ENCODE peak calls at places on chromosomes 6 and 20, in eight cellular contexts. R is sigmoid colon, Y is tibial nerve, W is stomach, F is ovary, V is A549, S is SK-N-SH, Q is transverse colon. K is an unnamed sample.

GRCh38 chr20:9068896-9069663 is at the start of gene PLCB4:
- DNase-seq in R (peak), Y (no peak), W (peak), F (peak), V (peak), S (peak), Q (peak), K (peak)

GRCh38 chr6:133888931-133889556 is at the start of gene TCF21:
- DNase-seq in R (peak), Y (no peak), W (peak), F (peak), V (no peak), S (no peak), Q (peak), K (no peak)

GRCh38 chr6:170173416-170173990 is 117.4 kb downstream of the DLL1 start:
- DNase-seq in R (peak), Y (no peak), W (no peak), F (peak), V (no peak), S (no peak), Q (no peak), K (no peak)

GRCh38 chr6:43088654-43089056 is 12.5 kb downstream of the PTK7 start:
- DNase-seq in R (no peak), Y (no peak), W (no peak), F (no peak), V (no peak), S (no peak), Q (no peak), K (no peak)

GRCh38 chr20:21102252-21102609 is 3.9 kb downstream of the LINC00237 start:
- DNase-seq in R (no peak), Y (no peak), W (no peak), F (no peak), V (no peak), S (peak), Q (no peak), K (no peak)

GRCh38 chr6:15776458-15776980 is 113.7 kb upstream of the DTNBP1 start:
- DNase-seq in R (no peak), Y (no peak), W (no peak), F (no peak), V (no peak), S (no peak), Q (no peak), K (no peak)

GRCh38 chr20:34515484-34516037 is 661 bp upstream of the DYNLRB1 start:
- DNase-seq in R (peak), Y (peak), W (peak), F (peak), V (peak), S (peak), Q (peak), K (no peak)

GRCh38 chr6:26609463-26609862 is 12.7 kb downstream of the ABT1 start:
- DNase-seq in R (no peak), Y (no peak), W (no peak), F (no peak), V (no peak), S (no peak), Q (no peak), K (no peak)

GRCh38 chr6:29847871-29848630 is 20.4 kb downstream of the HLA-G start:
- DNase-seq in R (peak), Y (peak), W (peak), F (peak), V (peak), S (peak), Q (peak), K (peak)

GRCh38 chr6:75115501-75115900 is 90.4 kb downstream of the COL12A1 start:
- DNase-seq in R (no peak), Y (no peak), W (no peak), F (no peak), V (no peak), S (no peak), Q (no peak), K (no peak)

GRCh38 chr6:72560721-72561593 is 60.9 kb upstream of the KCNQ5 start:
- DNase-seq in R (no peak), Y (no peak), W (no peak), F (no peak), V (no peak), S (peak), Q (no peak), K (no peak)

GRCh38 chr20:54680872-54681297 is 205.5 kb downstream of the DOK5 start:
- DNase-seq in R (no peak), Y (peak), W (no peak), F (peak), V (peak), S (peak), Q (peak), K (no peak)

GRCh38 chr20:19786311-19786710 is 28.3 kb downstream of the RIN2 start:
- DNase-seq in R (peak), Y (peak), W (no peak), F (no peak), V (no peak), S (no peak), Q (peak), K (no peak)

GRCh38 chr20:36585410-36586125 is 12.2 kb downstream of the TGIF2 start:
- DNase-seq in R (no peak), Y (no peak), W (no peak), F (no peak), V (no peak), S (no peak), Q (no peak), K (no peak)

GRCh38 chr6:42522021-42522420 is 41.8 kb upstream of the UBR2 start:
- DNase-seq in R (no peak), Y (no peak), W (no peak), F (no peak), V (no peak), S (no peak), Q (no peak), K (no peak)

GRCh38 chr6:105562027-105562426 is 159.1 kb upstream of the PREP start:
- DNase-seq in R (no peak), Y (no peak), W (no peak), F (no peak), V (no peak), S (no peak), Q (no peak), K (no peak)

GRCh38 chr6:13331516-13332348 is 3.4 kb upstream of the TBC1D7 start:
- DNase-seq in R (no peak), Y (no peak), W (no peak), F (no peak), V (peak), S (peak), Q (no peak), K (no peak)

GRCh38 chr6:127864701-127865100 is 36.2 kb downstream of the THEMIS start:
- DNase-seq in R (no peak), Y (no peak), W (no peak), F (no peak), V (no peak), S (no peak), Q (no peak), K (no peak)

GRCh38 chr6:112253842-112254816 is at the start of gene LAMA4:
- DNase-seq in R (peak), Y (peak), W (peak), F (peak), V (peak), S (peak), Q (peak), K (peak)

GRCh38 chr6:45591816-45592359 is 214.2 kb upstream of the SUPT3H start:
- DNase-seq in R (no peak), Y (no peak), W (no peak), F (no peak), V (no peak), S (no peak), Q (no peak), K (no peak)

GRCh38 chr6:13762648-13763441 is 51.2 kb upstream of the RANBP9 start:
- DNase-seq in R (peak), Y (peak), W (no peak), F (no peak), V (no peak), S (no peak), Q (peak), K (peak)

GRCh38 chr6:107576852-107577251 is 86.9 kb downstream of the SOBP start:
- DNase-seq in R (no peak), Y (no peak), W (no peak), F (no peak), V (peak), S (no peak), Q (no peak), K (no peak)

GRCh38 chr20:13638162-13638495 is 603 bp downstream of the TASP1 start:
- DNase-seq in R (no peak), Y (no peak), W (no peak), F (no peak), V (peak), S (no peak), Q (peak), K (no peak)

GRCh38 chr6:134774244-134774643 is 175.7 kb downstream of the ALDH8A1 start:
- DNase-seq in R (no peak), Y (no peak), W (no peak), F (no peak), V (no peak), S (no peak), Q (no peak), K (no peak)

GRCh38 chr6:143607168-143607567 is 70.6 kb upstream of the PHACTR2 start:
- DNase-seq in R (no peak), Y (no peak), W (no peak), F (no peak), V (no peak), S (no peak), Q (no peak), K (no peak)

GRCh38 chr6:168095171-168095691 is 16.2 kb upstream of the FRMD1 start:
- DNase-seq in R (no peak), Y (no peak), W (no peak), F (peak), V (no peak), S (no peak), Q (no peak), K (no peak)

GRCh38 chr6:140871911-140872310 is 1260.8 kb upstream of the GJE1 start:
- DNase-seq in R (no peak), Y (no peak), W (no peak), F (no peak), V (no peak), S (no peak), Q (no peak), K (no peak)

GRCh38 chr6:166244353-166245045 is 63.7 kb downstream of the PRR18 start:
- DNase-seq in R (no peak), Y (no peak), W (no peak), F (no peak), V (no peak), S (no peak), Q (peak), K (no peak)

GRCh38 chr6:2522521-2522920 is 228.2 kb downstream of the MYLK4 start:
- DNase-seq in R (no peak), Y (no peak), W (no peak), F (no peak), V (no peak), S (no peak), Q (no peak), K (no peak)

GRCh38 chr20:7710440-7710839 is 229.8 kb downstream of the HAO1 start:
- DNase-seq in R (no peak), Y (no peak), W (no peak), F (no peak), V (peak), S (no peak), Q (no peak), K (no peak)

GRCh38 chr20:11128131-11128831 is 454.5 kb upstream of the JAG1 start:
- DNase-seq in R (no peak), Y (peak), W (no peak), F (no peak), V (no peak), S (no peak), Q (no peak), K (no peak)

GRCh38 chr6:167219967-167220512 is 62.3 kb upstream of the GPR31 start:
- DNase-seq in R (no peak), Y (no peak), W (no peak), F (no peak), V (no peak), S (no peak), Q (no peak), K (no peak)

GRCh38 chr6:137218473-137218916 is 690 bp downstream of the IFNGR1 start:
- DNase-seq in R (peak), Y (peak), W (no peak), F (no peak), V (no peak), S (peak), Q (peak), K (peak)

GRCh38 chr6:41955412-41955811 is 13.8 kb upstream of the CCND3 start:
- DNase-seq in R (no peak), Y (no peak), W (no peak), F (no peak), V (no peak), S (no peak), Q (no peak), K (no peak)

GRCh38 chr20:62381202-62381797 is 5.6 kb upstream of the RPS21 start:
- DNase-seq in R (no peak), Y (no peak), W (no peak), F (no peak), V (peak), S (no peak), Q (no peak), K (no peak)
- TF ChIP-seq EP300 in R (no peak), Y (no peak), W (no peak), F (no peak), V (no peak), S (no peak), Q (no peak), K (no peak)

DNA sequence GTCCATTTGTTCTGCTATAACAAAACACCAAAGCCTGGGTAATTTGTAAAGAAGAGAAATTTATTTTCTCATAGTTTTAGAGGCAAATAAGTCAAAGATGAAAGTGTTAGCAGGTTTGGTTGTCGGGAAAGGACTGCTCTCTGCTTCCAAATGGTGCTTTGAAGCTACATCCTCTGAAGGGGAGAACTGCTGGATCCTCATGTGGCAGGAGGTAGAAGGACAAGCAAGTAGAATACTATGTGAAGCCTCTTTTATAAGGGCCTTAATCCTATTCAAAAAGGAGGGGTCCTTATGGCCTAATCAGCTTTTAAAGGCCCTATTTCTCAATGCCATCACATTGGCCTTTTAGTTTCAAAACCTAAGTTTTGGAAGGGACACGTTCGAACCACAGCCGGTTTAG is 826.0 kb upstream of the EPHA7 start:
- DNase-seq in R (no peak), Y (no peak), W (no peak), F (no peak), V (no peak), S (no peak), Q (no peak), K (no peak)
- TF ChIP-seq EP300 in R (no peak), Y (no peak), W (no peak), F (no peak), V (no peak), S (no peak), Q (no peak), K (no peak)

DNA sequence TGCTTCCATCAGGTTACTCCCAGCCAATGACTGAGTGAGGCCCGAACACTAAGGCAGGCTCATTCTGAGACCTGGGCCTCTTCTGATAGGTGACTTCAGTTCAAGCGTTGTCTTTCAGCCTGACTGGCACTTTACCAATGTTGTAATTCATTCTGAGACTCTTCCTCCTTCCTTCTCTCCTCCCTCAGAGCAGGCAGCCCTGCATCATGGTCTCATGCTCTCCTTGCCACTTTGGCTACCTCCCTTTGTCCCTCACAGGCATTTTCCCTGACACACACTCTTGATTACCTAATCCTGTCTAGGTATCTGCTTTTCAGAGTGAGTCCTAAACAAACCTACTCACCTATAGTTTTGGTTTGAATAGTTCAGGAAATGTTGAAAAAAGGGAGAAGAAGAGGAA is 12.6 kb upstream of the WFDC12 start:
- DNase-seq in R (no peak), Y (no peak), W (no peak), F (no peak), V (no peak), S (no peak), Q (no peak), K (no peak)
- TF ChIP-seq EP300 in R (no peak), Y (no peak), W (no peak), F (no peak), V (no peak), S (no peak), Q (no peak), K (no peak)

GRCh38 chr6:37779111-37779800 is 40.3 kb upstream of the ZFAND3 start:
- DNase-seq in R (no peak), Y (no peak), W (no peak), F (no peak), V (no peak), S (peak), Q (no peak), K (no peak)

GRCh38 chr6:37783025-37783825 is 36.3 kb upstream of the ZFAND3 start:
- DNase-seq in R (peak), Y (no peak), W (no peak), F (peak), V (no peak), S (peak), Q (no peak), K (no peak)

GRCh38 chr6:37777272-37777736 is 42.2 kb upstream of the ZFAND3 start:
- DNase-seq in R (no peak), Y (no peak), W (no peak), F (no peak), V (no peak), S (no peak), Q (no peak), K (no peak)

GRCh38 chr6:37781788-37782187 is 37.7 kb upstream of the ZFAND3 start:
- DNase-seq in R (no peak), Y (no peak), W (no peak), F (no peak), V (no peak), S (no peak), Q (no peak), K (no peak)

DNA sequence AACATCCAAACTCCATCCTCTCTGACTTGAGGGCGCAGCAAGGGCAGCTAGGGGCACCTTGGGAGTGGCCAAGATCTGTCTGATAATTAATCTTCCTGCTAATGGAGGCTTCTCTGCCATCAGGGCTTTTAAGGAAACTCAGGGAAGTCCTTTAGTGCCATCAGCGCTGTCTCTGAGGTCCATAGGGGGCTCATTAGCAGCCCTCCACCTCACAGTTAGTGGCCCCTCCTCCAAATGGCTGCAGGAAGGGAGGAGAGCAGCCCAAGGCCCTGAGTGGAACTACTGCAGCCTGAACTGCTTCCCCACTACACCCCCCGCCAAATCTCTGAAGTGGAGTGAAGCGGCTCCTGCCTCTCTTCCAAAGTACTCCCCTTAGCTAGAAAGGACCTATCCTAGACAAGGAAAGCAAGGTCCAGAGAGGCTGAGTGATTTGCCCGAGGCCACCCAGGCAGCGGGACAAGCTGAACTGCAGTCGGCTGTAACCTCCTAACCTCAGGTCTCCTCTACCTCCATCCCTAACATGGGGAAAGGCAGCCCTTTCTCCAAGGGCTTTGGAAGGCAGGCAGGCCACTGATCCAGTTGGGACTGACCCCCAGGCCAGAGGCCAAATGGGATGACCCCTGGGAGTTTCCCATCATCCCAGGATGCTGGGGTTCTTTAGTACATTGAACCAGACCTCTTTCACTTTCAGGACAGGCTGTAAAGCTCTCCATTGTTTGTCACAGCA is 39.5 kb upstream of the ZFAND3 start:
- DNase-seq in R (no peak), Y (no peak), W (no peak), F (no peak), V (no peak), S (no peak), Q (no peak), K (no peak)
- TF ChIP-seq EP300 in R (no peak), Y (no peak), W (no peak), F (no peak), V (no peak), S (no peak), Q (no peak), K (no peak)

K was measured in suprapubic skin.